ENCODE peak calls at places on chromosome 12, in nine cellular contexts. One of them, this sample, is unnamed.

GRCh38 chr12:9827209-9827888 is at the start of gene KLRF1:
- DNase-seq in iPS-NIHi11: no peak
- DNase-seq in effector memory CD4-positive, alpha-beta T cell: no peak
- DNase-seq in left ventricle myocardium inferior: no peak
- DNase-seq in tibial artery: no peak
- DNase-seq in NCI-H1417: no peak
- DNase-seq in NCI-H774: no peak
- DNase-seq in NCI-H1105: no peak
- DNase-seq in GM23338: no peak
- DNase-seq in this sample: no peak

GRCh38 chr12:75820848-75821578 is 210.6 kb downstream of the PHLDA1 start:
- DNase-seq in NCI-H774: no peak
- DNase-seq in iPS-NIHi11: no peak
- DNase-seq in tibial artery: peak; percentile 66
- DNase-seq in GM23338: no peak
- DNase-seq in effector memory CD4-positive, alpha-beta T cell: no peak
- DNase-seq in left ventricle myocardium inferior: peak; percentile 16
- DNase-seq in NCI-H1105: no peak
- DNase-seq in NCI-H1417: no peak
- DNase-seq in this sample: no peak

GRCh38 chr12:28164644-28165313 is 25.5 kb upstream of the CCDC91 start:
- DNase-seq in NCI-H774: no peak
- DNase-seq in effector memory CD4-positive, alpha-beta T cell: no peak
- DNase-seq in left ventricle myocardium inferior: no peak
- DNase-seq in NCI-H1105: no peak
- DNase-seq in iPS-NIHi11: no peak
- DNase-seq in GM23338: no peak
- DNase-seq in tibial artery: no peak
- DNase-seq in NCI-H1417: no peak
- DNase-seq in this sample: no peak

GRCh38 chr12:133129368-133130037 is 571 bp downstream of the ZNF891 start:
- DNase-seq in iPS-NIHi11: no peak
- DNase-seq in GM23338: peak; percentile 37
- DNase-seq in NCI-H1105: peak; percentile 34
- DNase-seq in tibial artery: no peak
- DNase-seq in NCI-H774: peak; percentile 55
- DNase-seq in left ventricle myocardium inferior: no peak
- DNase-seq in effector memory CD4-positive, alpha-beta T cell: no peak
- DNase-seq in NCI-H1417: no peak
- DNase-seq in this sample: no peak

GRCh38 chr12:84172823-84173424 is 739.7 kb downstream of the SLC6A15 start:
- DNase-seq in NCI-H774: no peak
- DNase-seq in effector memory CD4-positive, alpha-beta T cell: no peak
- DNase-seq in NCI-H1417: no peak
- DNase-seq in NCI-H1105: no peak
- DNase-seq in iPS-NIHi11: no peak
- DNase-seq in GM23338: no peak
- DNase-seq in tibial artery: no peak
- DNase-seq in left ventricle myocardium inferior: no peak
- DNase-seq in this sample: no peak

GRCh38 chr12:117060236-117060926 is 38.8 kb downstream of the TESC start:
- DNase-seq in NCI-H1417: no peak
- DNase-seq in effector memory CD4-positive, alpha-beta T cell: no peak
- DNase-seq in NCI-H1105: no peak
- DNase-seq in iPS-NIHi11: no peak
- DNase-seq in GM23338: peak; percentile 36
- DNase-seq in tibial artery: no peak
- DNase-seq in left ventricle myocardium inferior: no peak
- DNase-seq in NCI-H774: no peak
- DNase-seq in this sample: no peak

GRCh38 chr12:46292754-46293402 is 24.0 kb upstream of the SLC38A1 start:
- DNase-seq in NCI-H774: no peak
- DNase-seq in NCI-H1417: no peak
- DNase-seq in iPS-NIHi11: no peak
- DNase-seq in left ventricle myocardium inferior: no peak
- DNase-seq in NCI-H1105: no peak
- DNase-seq in tibial artery: no peak
- DNase-seq in effector memory CD4-positive, alpha-beta T cell: no peak
- DNase-seq in GM23338: no peak
- DNase-seq in this sample: no peak

GRCh38 chr12:11862794-11863193 is 207.9 kb upstream of the BCL2L14 start:
- DNase-seq in NCI-H1105: no peak
- DNase-seq in tibial artery: no peak
- DNase-seq in NCI-H1417: no peak
- DNase-seq in GM23338: no peak
- DNase-seq in left ventricle myocardium inferior: no peak
- DNase-seq in iPS-NIHi11: peak; percentile 31
- DNase-seq in effector memory CD4-positive, alpha-beta T cell: no peak
- DNase-seq in NCI-H774: no peak
- DNase-seq in this sample: no peak

GRCh38 chr12:57118711-57119271 is 7.6 kb upstream of the STAT6 start:
- DNase-seq in left ventricle myocardium inferior: no peak
- DNase-seq in NCI-H774: no peak
- DNase-seq in effector memory CD4-positive, alpha-beta T cell: no peak
- DNase-seq in GM23338: no peak
- DNase-seq in NCI-H1417: no peak
- DNase-seq in NCI-H1105: no peak
- DNase-seq in tibial artery: no peak
- DNase-seq in iPS-NIHi11: no peak
- DNase-seq in this sample: peak; percentile 65

GRCh38 chr12:93097417-93097816 is 168.3 kb upstream of the EEA1 start:
- DNase-seq in tibial artery: no peak
- DNase-seq in left ventricle myocardium inferior: no peak
- DNase-seq in NCI-H1105: no peak
- DNase-seq in effector memory CD4-positive, alpha-beta T cell: no peak
- DNase-seq in GM23338: no peak
- DNase-seq in NCI-H774: no peak
- DNase-seq in iPS-NIHi11: no peak
- DNase-seq in NCI-H1417: no peak
- DNase-seq in this sample: no peak

GRCh38 chr12:129614221-129614885 is 289.5 kb downstream of the TMEM132D start:
- DNase-seq in tibial artery: no peak
- DNase-seq in NCI-H1417: peak; percentile 25
- DNase-seq in NCI-H1105: no peak
- DNase-seq in iPS-NIHi11: no peak
- DNase-seq in left ventricle myocardium inferior: no peak
- DNase-seq in effector memory CD4-positive, alpha-beta T cell: no peak
- DNase-seq in GM23338: no peak
- DNase-seq in NCI-H774: no peak
- DNase-seq in this sample: no peak

GRCh38 chr12:105204127-105204526 is 31.8 kb downstream of the APPL2 start:
- DNase-seq in NCI-H1417: no peak
- DNase-seq in tibial artery: no peak
- DNase-seq in iPS-NIHi11: no peak
- DNase-seq in effector memory CD4-positive, alpha-beta T cell: no peak
- DNase-seq in NCI-H774: no peak
- DNase-seq in left ventricle myocardium inferior: no peak
- DNase-seq in GM23338: no peak
- DNase-seq in NCI-H1105: no peak
- DNase-seq in this sample: no peak

GRCh38 chr12:53050426-53051057 is 677 bp downstream of the TNS2 start:
- DNase-seq in effector memory CD4-positive, alpha-beta T cell: no peak
- DNase-seq in NCI-H1417: no peak
- DNase-seq in left ventricle myocardium inferior: no peak
- DNase-seq in NCI-H774: no peak
- DNase-seq in iPS-NIHi11: no peak
- DNase-seq in GM23338: no peak
- DNase-seq in tibial artery: no peak
- DNase-seq in NCI-H1105: no peak
- DNase-seq in this sample: no peak

GRCh38 chr12:23950775-23951391 is 1.4 kb upstream of the SOX5 start:
- DNase-seq in left ventricle myocardium inferior: no peak
- DNase-seq in NCI-H1105: peak; percentile 60
- DNase-seq in NCI-H774: peak; percentile 55
- DNase-seq in iPS-NIHi11: peak; percentile 15
- DNase-seq in tibial artery: no peak
- DNase-seq in effector memory CD4-positive, alpha-beta T cell: no peak
- DNase-seq in NCI-H1417: peak; percentile 10
- DNase-seq in GM23338: peak; percentile 7
- DNase-seq in this sample: no peak

GRCh38 chr12:123113038-123113437 is 37.9 kb downstream of the PITPNM2 start:
- DNase-seq in GM23338: no peak
- DNase-seq in NCI-H1417: peak; percentile 73
- DNase-seq in effector memory CD4-positive, alpha-beta T cell: no peak
- DNase-seq in NCI-H774: peak; percentile 64
- DNase-seq in NCI-H1105: peak; percentile 69
- DNase-seq in left ventricle myocardium inferior: no peak
- DNase-seq in tibial artery: no peak
- DNase-seq in iPS-NIHi11: no peak
- DNase-seq in this sample: no peak

GRCh38 chr12:2853626-2854025 is 3.2 kb downstream of the TEX52 start:
- DNase-seq in NCI-H774: peak; percentile 62
- DNase-seq in effector memory CD4-positive, alpha-beta T cell: no peak
- DNase-seq in tibial artery: peak; percentile 76
- DNase-seq in NCI-H1417: peak; percentile 54
- DNase-seq in NCI-H1105: peak; percentile 73
- DNase-seq in left ventricle myocardium inferior: peak; percentile 84
- DNase-seq in GM23338: peak; percentile 95
- DNase-seq in iPS-NIHi11: peak; percentile 96
- DNase-seq in this sample: no peak

GRCh38 chr12:89256060-89256459 is 96.2 kb downstream of the DUSP6 start:
- DNase-seq in GM23338: no peak
- DNase-seq in left ventricle myocardium inferior: no peak
- DNase-seq in tibial artery: no peak
- DNase-seq in iPS-NIHi11: no peak
- DNase-seq in NCI-H1105: no peak
- DNase-seq in NCI-H774: no peak
- DNase-seq in effector memory CD4-positive, alpha-beta T cell: no peak
- DNase-seq in NCI-H1417: no peak
- DNase-seq in this sample: no peak

GRCh38 chr12:20631711-20632110 is 63.4 kb upstream of the SLCO1C1 start:
- DNase-seq in left ventricle myocardium inferior: no peak
- DNase-seq in tibial artery: no peak
- DNase-seq in iPS-NIHi11: no peak
- DNase-seq in NCI-H1417: peak; percentile 5
- DNase-seq in GM23338: no peak
- DNase-seq in effector memory CD4-positive, alpha-beta T cell: no peak
- DNase-seq in NCI-H1105: no peak
- DNase-seq in NCI-H774: no peak
- DNase-seq in this sample: no peak

GRCh38 chr12:3622732-3623690 is 129.9 kb downstream of the CRACR2A start:
- DNase-seq in NCI-H1417: no peak
- DNase-seq in NCI-H1105: no peak
- DNase-seq in effector memory CD4-positive, alpha-beta T cell: no peak
- DNase-seq in iPS-NIHi11: no peak
- DNase-seq in tibial artery: no peak
- DNase-seq in left ventricle myocardium inferior: no peak
- DNase-seq in NCI-H774: no peak
- DNase-seq in GM23338: no peak
- DNase-seq in this sample: peak; percentile 53

GRCh38 chr12:50101663-50102062 is 2.1 kb upstream of the GPD1 start:
- DNase-seq in NCI-H1105: no peak
- DNase-seq in iPS-NIHi11: peak; percentile 76
- DNase-seq in effector memory CD4-positive, alpha-beta T cell: no peak
- DNase-seq in NCI-H1417: peak; percentile 24
- DNase-seq in left ventricle myocardium inferior: no peak
- DNase-seq in GM23338: peak; percentile 91
- DNase-seq in tibial artery: no peak
- DNase-seq in NCI-H774: no peak
- DNase-seq in this sample: peak; percentile 12